ENCODE peak calls at places on chromosome X, in five cellular contexts. N, M, H, S and V are unnamed samples.

GRCh38 chrX:39652336-39652735 is 445.4 kb downstream of the BCOR start:
- DNase-seq in N (peak; percentile 47), M (no peak), H (no peak), S (peak; percentile 40), V (peak; percentile 1)

GRCh38 chrX:5898463-5898862 is 330.2 kb downstream of the NLGN4X start:
- DNase-seq in H (no peak), M (no peak), S (no peak), N (no peak), V (no peak)

GRCh38 chrX:2767631-2768455 is 16.0 kb downstream of the XG start:
- DNase-seq in M (no peak), H (peak; percentile 82), N (no peak), S (peak; percentile 26), V (no peak)

GRCh38 chrX:68929332-68930150 is 100.7 kb downstream of the EFNB1 start:
- DNase-seq in M (no peak), H (no peak), N (no peak), S (peak; percentile 88), V (no peak)

GRCh38 chrX:134525086-134525792 is 65.3 kb downstream of the HPRT1 start:
- DNase-seq in S (no peak), M (no peak), N (no peak), H (no peak), V (no peak)

GRCh38 chrX:22135171-22135711 is 103.1 kb downstream of the PHEX start:
- DNase-seq in N (no peak), M (no peak), H (no peak), S (peak; percentile 78), V (no peak)

GRCh38 chrX:13598877-13599276 is 29.5 kb downstream of the EGFL6 start:
- DNase-seq in H (no peak), N (no peak), M (no peak), S (peak; percentile 47), V (no peak)

GRCh38 chrX:48522291-48522690 is 683 bp downstream of the EBP start:
- DNase-seq in S (no peak), N (no peak), H (no peak), M (no peak), V (no peak)

GRCh38 chrX:49184294-49185061 is 1.7 kb downstream of the PRICKLE3 start:
- DNase-seq in H (peak; percentile 92), S (peak; percentile 94), M (peak; percentile 15), N (peak; percentile 66), V (no peak)

GRCh38 chrX:39869846-39870601 is 227.7 kb downstream of the BCOR start:
- DNase-seq in N (peak; percentile 86), S (peak; percentile 79), H (no peak), M (peak; percentile 66), V (peak; percentile 70)

GRCh38 chrX:646228-646495 is 15.6 kb downstream of the SHOX start:
- DNase-seq in H (no peak), S (no peak), N (no peak), M (no peak), V (no peak)

GRCh38 chrX:103817502-103817901 is 14.6 kb downstream of the RAB9B start:
- DNase-seq in M (no peak), S (peak; percentile 66), H (no peak), N (peak; percentile 19), V (no peak)

GRCh38 chrX:57573754-57574153 is 18.1 kb upstream of the ZXDB start:
- DNase-seq in S (peak; percentile 38), H (no peak), N (peak; percentile 29), M (no peak), V (no peak)

GRCh38 chrX:8738588-8739189 is 6.8 kb upstream of the ANOS1 start:
- DNase-seq in S (peak; percentile 52), N (peak; percentile 60), M (no peak), H (peak; percentile 27), V (no peak)

GRCh38 chrX:43644124-43644701 is 11.9 kb upstream of the MAOA start:
- DNase-seq in N (no peak), M (no peak), H (no peak), S (peak; percentile 81), V (no peak)

GRCh38 chrX:17550011-17550410 is 175.0 kb downstream of the NHS start:
- DNase-seq in M (no peak), H (no peak), N (no peak), S (no peak), V (no peak)

GRCh38 chrX:38618152-38618551 is 56.8 kb downstream of the TSPAN7 start:
- DNase-seq in N (no peak), M (no peak), S (no peak), H (no peak), V (no peak)

GRCh38 chrX:130770615-130771014 is 132.4 kb downstream of the ENOX2 start:
- DNase-seq in N (no peak), S (peak; percentile 64), H (no peak), M (no peak), V (no peak)

GRCh38 chrX:15855562-15856256 is 1.1 kb upstream of the AP1S2 start:
- DNase-seq in M (no peak), N (no peak), H (no peak), S (no peak), V (no peak)

GRCh38 chrX:112849010-112849409 is 8.4 kb upstream of the AMOT start:
- DNase-seq in N (no peak), H (no peak), S (peak; percentile 22), M (no peak), V (no peak)

GRCh38 chrX:130895299-130895698 is 7.7 kb downstream of the ENOX2 start:
- DNase-seq in M (no peak), N (no peak), H (no peak), S (no peak), V (no peak)

GRCh38 chrX:105480646-105481310 is 260.3 kb upstream of the TEX13A start:
- DNase-seq in N (no peak), M (no peak), S (no peak), H (no peak), V (no peak)

GRCh38 chrX:23494741-23495140 is 160.1 kb downstream of the PTCHD1 start:
- DNase-seq in N (no peak), S (no peak), M (no peak), H (no peak), V (no peak)

GRCh38 chrX:120660638-120661037 is 30.8 kb upstream of the C1GALT1C1 start:
- DNase-seq in S (peak; percentile 58), H (no peak), N (no peak), M (no peak), V (no peak)

GRCh38 chrX:22969416-22969815 is 30.3 kb upstream of the DDX53 start:
- DNase-seq in H (no peak), S (no peak), N (no peak), M (no peak), V (no peak)

GRCh38 chrX:41406211-41406610 is 40.9 kb upstream of the NYX start:
- DNase-seq in S (peak; percentile 58), N (no peak), H (no peak), M (no peak), V (no peak)

GRCh38 chrX:107565916-107566602 is 62.3 kb upstream of the PRPS1 start:
- DNase-seq in H (no peak), M (no peak), S (peak; percentile 50), N (no peak), V (no peak)

GRCh38 chrX:3271485-3272186 is 74.8 kb downstream of the MXRA5 start:
- DNase-seq in H (no peak), S (peak; percentile 41), M (no peak), N (no peak), V (no peak)